ENCODE peak calls at places on chromosome 1, in four cellular contexts. O, M, H and R are unnamed samples.
A peak's percentile ranks its signal among the peaks of the same experiment; 100 is the strongest.

GRCh38 chr1:2314803-2315710 is 76.3 kb downstream of the MORN1 start:
- DNase-seq in O (no peak), M (peak; percentile 64), H (peak; percentile 21), R (no peak)

GRCh38 chr1:100353073-100353801 is 931 bp downstream of the CDC14A start:
- DNase-seq in O (no peak), M (peak; percentile 6), H (peak; percentile 23), R (no peak)

GRCh38 chr1:91827094-91828006 is 58.6 kb downstream of the TGFBR3 start:
- DNase-seq in O (no peak), M (no peak), H (peak; percentile 99), R (no peak)

GRCh38 chr1:162200096-162200847 is 130.8 kb downstream of the NOS1AP start:
- DNase-seq in O (no peak), M (peak; percentile 61), H (no peak), R (no peak)

GRCh38 chr1:51729156-51729823 is 112.4 kb downstream of the OSBPL9 start:
- DNase-seq in O (peak; percentile 43), M (peak; percentile 92), H (peak; percentile 95), R (peak; percentile 90)

GRCh38 chr1:224799083-224799482 is 130.4 kb upstream of the DNAH14 start:
- DNase-seq in O (no peak), M (no peak), H (no peak), R (no peak)

GRCh38 chr1:43979528-43980254 is 681 bp downstream of the B4GALT2 start:
- DNase-seq in O (no peak), M (peak; percentile 67), H (peak; percentile 37), R (no peak)

GRCh38 chr1:99970713-99971255 is 988 bp downstream of the SLC35A3 start:
- DNase-seq in O (no peak), M (no peak), H (no peak), R (no peak)

GRCh38 chr1:1361982-1362423 is 3.6 kb upstream of the MXRA8 start:
- DNase-seq in O (no peak), M (peak; percentile 87), H (peak; percentile 75), R (no peak)

GRCh38 chr1:161166669-161167548 is 683 bp downstream of the PPOX start:
- DNase-seq in O (no peak), M (no peak), H (no peak), R (no peak)

GRCh38 chr1:93616221-93616995 is 65.2 kb downstream of the BCAR3 start:
- DNase-seq in O (no peak), M (peak; percentile 36), H (no peak), R (peak; percentile 80)

GRCh38 chr1:72051538-72051937 is 230.8 kb downstream of the NEGR1 start:
- DNase-seq in O (no peak), M (peak; percentile 34), H (no peak), R (no peak)

GRCh38 chr1:184945034-184945433 is 29.3 kb downstream of the NIBAN1 start:
- DNase-seq in O (no peak), M (peak; percentile 46), H (no peak), R (no peak)

GRCh38 chr1:101037316-101037715 is 11.7 kb upstream of the DPH5 start:
- DNase-seq in O (no peak), M (no peak), H (no peak), R (no peak)

GRCh38 chr1:211633523-211633843 is 41.9 kb downstream of the NEK2 start:
- DNase-seq in O (no peak), M (no peak), H (peak; percentile 39), R (no peak)

GRCh38 chr1:234553241-234554156 is 56.5 kb downstream of the IRF2BP2 start:
- DNase-seq in O (no peak), M (peak; percentile 98), H (no peak), R (no peak)

GRCh38 chr1:108049083-108049819 is 84.3 kb upstream of the VAV3 start:
- DNase-seq in O (no peak), M (peak; percentile 20), H (no peak), R (no peak)

GRCh38 chr1:234647758-234648157 is 37.8 kb upstream of the IRF2BP2 start:
- DNase-seq in O (no peak), M (no peak), H (no peak), R (no peak)

GRCh38 chr1:114756009-114756892 is 1.5 kb downstream of the CSDE1 start:
- DNase-seq in O (no peak), M (peak; percentile 7), H (no peak), R (no peak)

GRCh38 chr1:151616505-151616849 is 4.6 kb downstream of the SNX27 start:
- DNase-seq in O (no peak), M (peak; percentile 50), H (no peak), R (no peak)

GRCh38 chr1:151619489-151620093 is 7.7 kb downstream of the SNX27 start:
- DNase-seq in O (no peak), M (peak; percentile 62), H (peak; percentile 72), R (no peak)

GRCh38 chr1:151617995-151618394 is 6.1 kb downstream of the SNX27 start:
- DNase-seq in O (no peak), M (no peak), H (no peak), R (no peak)

GRCh38 chr1:151620286-151620685 is 8.4 kb downstream of the SNX27 start:
- DNase-seq in O (no peak), M (no peak), H (no peak), R (no peak)

GRCh38 chr1:151618470-151618869 is 6.6 kb downstream of the SNX27 start:
- DNase-seq in O (no peak), M (no peak), H (no peak), R (no peak)
- H3K4me3 ChIP-seq in O (no peak overlapping the region), M (no peak overlapping the region), H (no peak overlapping the region), R (no peak overlapping the region)

GRCh38 chr1:59316497-59317128 is 19.7 kb downstream of the FGGY start:
- DNase-seq in O (no peak), M (peak; percentile 96), H (no peak), R (no peak)
- H3K4me3 ChIP-seq in O (peak overlapping the region; percentile 26), M (peak overlapping the region; percentile 23), H (peak overlapping the region; percentile 9), R (peak overlapping the region; percentile 40)

GRCh38 chr1:6094801-6095505 is 49.3 kb downstream of the KCNAB2 start:
- DNase-seq in O (no peak), M (no peak), H (no peak), R (no peak)

GRCh38 chr1:6093061-6093460 is 47.4 kb downstream of the KCNAB2 start:
- DNase-seq in O (no peak), M (no peak), H (no peak), R (no peak)

GRCh38 chr1:6095511-6096242 is 50.0 kb downstream of the KCNAB2 start:
- DNase-seq in O (no peak), M (no peak), H (no peak), R (no peak)

GRCh38 chr1:6093611-6094010 is 47.9 kb downstream of the KCNAB2 start:
- DNase-seq in O (no peak), M (no peak), H (no peak), R (no peak)

GRCh38 chr1:6094246-6094645 is 48.6 kb downstream of the KCNAB2 start:
- DNase-seq in O (no peak), M (no peak), H (no peak), R (no peak)
- H3K4me3 ChIP-seq in O (no peak overlapping the region), M (no peak overlapping the region), H (no peak overlapping the region), R (no peak overlapping the region)

GRCh38 chr1:228530086-228530758 is 43.0 kb downstream of the RNF187 start:
- DNase-seq in O (no peak), M (no peak), H (no peak), R (peak; percentile 44)

GRCh38 chr1:228527596-228527995 is 40.4 kb downstream of the RNF187 start:
- DNase-seq in O (no peak), M (no peak), H (no peak), R (no peak)

GRCh38 chr1:228528612-228529011 is 41.4 kb downstream of the RNF187 start:
- DNase-seq in O (no peak), M (no peak), H (no peak), R (peak; percentile 34)

GRCh38 chr1:228530951-228531731 is 44.0 kb downstream of the RNF187 start:
- DNase-seq in O (no peak), M (no peak), H (no peak), R (no peak)
- H3K4me3 ChIP-seq in O (no peak overlapping the region), M (no peak overlapping the region), H (no peak overlapping the region), R (no peak overlapping the region)

GRCh38 chr1:201376464-201377374 is 761 bp downstream of the TNNT2 start:
- DNase-seq in O (no peak), M (peak; percentile 37), H (peak; percentile 39), R (no peak)

GRCh38 chr1:201379733-201380242 is 2.3 kb upstream of the TNNT2 start:
- DNase-seq in O (no peak), M (no peak), H (no peak), R (no peak)

GRCh38 chr1:201378804-201379203 is 1.3 kb upstream of the TNNT2 start:
- DNase-seq in O (no peak), M (no peak), H (no peak), R (no peak)

GRCh38 chr1:201376107-201376463 is 1.4 kb downstream of the TNNT2 start:
- DNase-seq in O (no peak), M (no peak), H (no peak), R (no peak)

GRCh38 chr1:201377611-201378092 is at the start of gene TNNT2:
- DNase-seq in O (no peak), M (no peak), H (no peak), R (no peak)
- H3K4me3 ChIP-seq in O (no peak within 1 kb of the TSS), M (no peak within 1 kb of the TSS), H (no peak within 1 kb of the TSS), R (no peak within 1 kb of the TSS)